ENCODE peak calls at places on chromosomes 1 and 21, in six cellular contexts. K is HepG2, M is A549, E is GM12878, J is K562, B is endothelial cell of umbilical vein. X is an unnamed sample.

GRCh38 chr1:182347019-182347418 is 44.6 kb downstream of the GLUL start:
- DNase-seq in K (no peak), M (no peak), E (no peak), J (no peak), B (no peak), X (no peak)

GRCh38 chr1:182766881-182767645 is 22.5 kb upstream of the NPL start:
- DNase-seq in K (no peak), M (no peak), E (no peak), J (no peak), B (no peak), X (no peak)

GRCh38 chr21:36694593-36695282 is 4.2 kb upstream of the SIM2 start:
- DNase-seq in K (no peak), M (no peak), E (no peak), J (no peak), B (no peak), X (no peak)

GRCh38 chr21:25836396-25836795 is 101.6 kb downstream of the GABPA start:
- DNase-seq in K (no peak), M (no peak), E (no peak), J (no peak), B (no peak), X (no peak)

GRCh38 chr1:71804140-71804539 is 478.2 kb downstream of the NEGR1 start:
- DNase-seq in K (no peak), M (no peak), E (no peak), J (no peak), B (no peak), X (no peak)

GRCh38 chr1:119367332-119368124 is 1.1 kb upstream of the HAO2 start:
- DNase-seq in K (peak; percentile 53), M (peak; percentile 30), E (no peak), J (peak; percentile 34), B (peak; percentile 33), X (peak; percentile 21)

GRCh38 chr1:77047978-77048614 is 171.1 kb downstream of the PIGK start:
- DNase-seq in K (no peak), M (no peak), E (no peak), J (no peak), B (no peak), X (peak; percentile 21)

GRCh38 chr1:79663916-79664315 is 657.4 kb upstream of the ADGRL4 start:
- DNase-seq in K (no peak), M (no peak), E (no peak), J (no peak), B (no peak), X (no peak)

GRCh38 chr1:112625696-112626095 is 6.1 kb downstream of the CAPZA1 start:
- DNase-seq in K (no peak), M (peak; percentile 3), E (no peak), J (peak; percentile 35), B (no peak), X (peak; percentile 24)

GRCh38 chr1:92483442-92484170 is 3.1 kb downstream of the GFI1 start:
- DNase-seq in K (no peak), M (no peak), E (no peak), J (no peak), B (no peak), X (peak; percentile 99)

GRCh38 chr1:117231748-117232373 is 21.1 kb upstream of the VTCN1 start:
- DNase-seq in K (no peak), M (no peak), E (no peak), J (no peak), B (no peak), X (peak; percentile 15)

GRCh38 chr1:184854456-184855180 is 100.0 kb upstream of the EDEM3 start:
- DNase-seq in K (no peak), M (no peak), E (no peak), J (no peak), B (peak; percentile 70), X (peak; percentile 77)

GRCh38 chr21:34967509-34968289 is 81.4 kb downstream of the RUNX1 start:
- DNase-seq in K (peak; percentile 42), M (no peak), E (no peak), J (peak; percentile 37), B (no peak), X (peak; percentile 80)

GRCh38 chr1:203308205-203309114 is 3.1 kb downstream of the BTG2 start:
- DNase-seq in K (no peak), M (no peak), E (no peak), J (no peak), B (no peak), X (no peak)

GRCh38 chr1:91653183-91653582 is 152.5 kb downstream of the CDC7 start:
- DNase-seq in K (no peak), M (no peak), E (peak; percentile 20), J (no peak), B (no peak), X (no peak)

GRCh38 chr1:156494309-156494895 is 6.2 kb downstream of the MEF2D start:
- DNase-seq in K (no peak), M (no peak), E (no peak), J (no peak), B (no peak), X (no peak)

GRCh38 chr1:156495401-156496140 is 5.0 kb downstream of the MEF2D start:
- DNase-seq in K (no peak), M (no peak), E (no peak), J (no peak), B (no peak), X (no peak)

GRCh38 chr1:156497743-156498446 is 2.7 kb downstream of the MEF2D start:
- DNase-seq in K (no peak), M (no peak), E (no peak), J (no peak), B (no peak), X (no peak)

GRCh38 chr1:156497078-156497742 is 3.4 kb downstream of the MEF2D start:
- DNase-seq in K (no peak), M (no peak), E (no peak), J (no peak), B (no peak), X (no peak)

DNA sequence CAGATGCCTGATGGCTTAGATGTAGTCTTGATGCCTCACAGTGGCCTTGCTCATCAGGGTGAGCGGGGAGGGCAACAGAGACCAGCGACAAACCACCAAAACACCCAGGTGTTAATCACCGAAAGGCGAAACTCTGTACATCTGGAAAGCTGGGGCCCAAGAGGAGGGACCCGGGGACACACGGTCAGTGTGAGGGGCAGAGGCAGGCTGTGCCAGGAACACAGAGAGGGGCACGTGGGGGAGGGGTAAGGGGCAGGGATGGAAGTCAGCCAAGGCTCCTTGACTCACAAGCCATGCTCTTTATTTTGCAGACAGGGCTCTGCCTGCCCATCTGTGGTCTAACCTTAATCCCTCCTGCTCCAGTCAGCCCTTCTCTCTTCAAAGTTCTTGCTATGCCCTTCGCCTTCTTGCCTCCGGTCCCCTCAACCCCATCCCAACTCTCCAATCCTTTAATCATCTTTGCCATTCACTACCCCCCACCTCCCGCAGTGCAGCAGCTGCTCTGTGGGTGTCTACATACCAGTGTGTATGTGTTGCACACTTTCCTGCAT is 4.3 kb downstream of the MEF2D start:
- DNase-seq in K (no peak), M (no peak), E (no peak), J (no peak), B (no peak), X (no peak)
- TF ChIP-seq MYC in K (no peak), M (no peak), E (no peak), J (no peak), B (no peak), X (no peak)

GRCh38 chr1:231092380-231092779 is 52.3 kb upstream of the FAM89A start:
- DNase-seq in K (no peak), M (no peak), E (no peak), J (no peak), B (no peak), X (no peak)

GRCh38 chr1:231093158-231093922 is 53.3 kb upstream of the FAM89A start:
- DNase-seq in K (no peak), M (peak; percentile 35), E (no peak), J (no peak), B (peak; percentile 62), X (no peak)

GRCh38 chr1:231094421-231094820 is 54.4 kb upstream of the FAM89A start:
- DNase-seq in K (no peak), M (no peak), E (no peak), J (no peak), B (no peak), X (no peak)

GRCh38 chr1:231091415-231091814 is 51.4 kb upstream of the FAM89A start:
- DNase-seq in K (no peak), M (no peak), E (no peak), J (no peak), B (no peak), X (no peak)

DNA sequence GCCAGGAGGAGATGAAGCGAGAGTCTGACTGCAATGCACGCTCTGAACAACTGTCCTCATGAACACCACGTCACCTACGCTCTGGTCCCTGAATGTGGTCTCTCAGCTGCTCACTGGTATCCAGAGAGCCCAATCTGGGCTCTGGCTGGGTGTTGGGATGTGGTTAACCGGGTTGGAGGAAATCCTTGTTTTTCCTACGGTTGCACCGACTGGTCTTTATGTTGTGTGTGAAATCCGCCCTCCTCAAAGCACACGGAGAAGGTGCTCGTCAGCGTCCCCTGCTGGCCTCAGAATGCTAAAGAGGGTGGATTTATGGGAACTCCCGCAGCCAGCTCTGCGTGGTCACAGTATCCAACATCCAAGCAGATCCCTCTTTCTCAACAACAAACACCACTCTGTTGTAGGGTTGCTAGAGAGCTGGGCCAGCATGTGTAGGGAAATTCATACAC is 51.8 kb upstream of the FAM89A start:
- DNase-seq in K (peak; percentile 40), M (peak; percentile 61), E (no peak), J (peak; percentile 71), B (peak; percentile 61), X (peak; percentile 68)
- TF ChIP-seq CTCF in K (peak; percentile 86), M (peak; percentile 75), E (peak; percentile 92), J (peak; percentile 94), B (peak; percentile 71), X (peak; percentile 83)

DNA sequence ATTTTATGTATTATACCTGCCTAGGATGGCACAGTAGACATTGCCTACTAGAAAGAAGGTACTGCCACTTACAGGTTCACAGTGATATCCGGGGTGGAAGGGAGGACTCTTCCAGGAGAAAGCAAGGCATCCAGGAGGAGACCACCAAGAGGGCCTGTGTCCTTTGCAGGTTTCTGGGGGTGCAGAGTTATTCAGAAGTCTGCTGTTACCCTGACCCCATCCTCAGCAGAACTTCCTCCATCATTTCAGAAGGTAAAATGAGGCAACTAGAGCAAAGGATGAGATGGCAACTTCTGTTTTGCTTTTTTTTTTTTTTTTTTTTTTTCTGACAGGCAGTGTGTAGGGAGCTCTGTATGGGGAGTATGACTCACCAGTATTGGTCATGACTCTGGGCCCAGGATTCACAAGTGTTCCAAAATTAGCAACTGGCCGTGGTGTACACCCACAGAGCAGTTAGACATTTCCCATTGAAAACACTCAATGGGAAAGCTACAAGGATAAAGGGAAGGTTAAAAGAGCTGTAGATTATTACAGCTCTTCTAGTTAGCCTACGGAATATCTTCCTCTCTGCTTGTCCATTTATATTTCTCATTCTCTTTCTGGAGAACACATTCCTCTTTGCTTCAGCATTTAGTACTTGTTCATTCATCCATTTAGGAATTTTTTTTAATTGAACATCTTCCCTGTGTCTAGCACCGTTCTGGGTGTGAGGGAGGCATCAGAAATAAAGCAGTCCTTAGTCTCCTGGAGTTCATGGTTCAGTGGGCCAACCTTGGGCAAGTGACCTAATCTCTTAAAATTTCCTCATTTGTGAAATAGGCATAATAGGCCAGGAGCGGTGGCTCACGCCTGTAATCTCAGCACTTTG is 50.5 kb upstream of the PPP2R5A start:
- DNase-seq in K (peak; percentile 32), M (peak; percentile 77), E (no peak), J (peak; percentile 77), B (peak; percentile 71), X (peak; percentile 90)
- TF ChIP-seq MAX in K (no peak), M (no peak), E (no peak), J (peak; percentile 29), B (no peak), X (no peak)

DNA sequence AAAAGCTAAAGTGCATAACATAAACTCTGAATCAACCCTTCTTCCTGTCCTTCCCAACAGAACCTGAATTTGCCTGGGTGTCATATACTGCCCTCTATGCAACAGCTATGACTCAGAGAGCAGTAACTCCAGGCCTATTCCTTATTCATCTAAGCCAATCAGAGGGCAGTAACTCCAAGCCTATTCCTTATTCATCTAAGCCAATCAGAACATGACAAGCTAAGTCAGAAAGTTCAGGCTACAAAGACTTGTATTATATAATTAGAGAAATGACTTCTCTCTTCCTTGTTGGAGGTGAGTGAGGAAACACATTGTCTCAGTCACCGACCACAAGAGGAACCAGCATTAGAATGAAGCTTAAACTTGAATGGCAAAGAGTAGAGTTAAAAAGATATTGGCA is 26.2 kb upstream of the TADA1 start:
- DNase-seq in K (no peak), M (peak; percentile 9), E (no peak), J (no peak), B (no peak), X (peak; percentile 80)
- TF ChIP-seq MYC in K (no peak), M (no peak), E (no peak), J (no peak), B (no peak), X (no peak)